ENCODE peak calls at places on chromosomes 11 and 22, in seven cellular contexts. D is spleen; V is IMR-90; Q is stomach; P is fibroblast of lung; K is cardiac muscle cell; X is effector memory CD4-positive, alpha-beta T cell. L is an unnamed sample.

GRCh38 chr22:29003975-29004646 is 57.5 kb downstream of the C22orf31 start:
- DNase-seq in K (no peak), P (no peak), D (no peak), V (no peak), Q (peak; percentile 55), X (no peak), L (no peak)

GRCh38 chr11:58574851-58575250 is 805 bp downstream of the LPXN start:
- DNase-seq in K (peak; percentile 34), V (peak; percentile 61), X (no peak), D (no peak), P (peak; percentile 76), Q (no peak), L (no peak)

GRCh38 chr11:69204246-69205124 is 48.8 kb downstream of the SMIM38 start:
- DNase-seq in D (peak; percentile 62), Q (no peak), P (no peak), K (no peak), V (no peak), X (no peak), L (no peak)

GRCh38 chr22:23180893-23181762 is 819 bp downstream of the BCR start:
- DNase-seq in D (peak; percentile 88), Q (no peak), K (no peak), X (no peak), P (no peak), V (no peak), L (no peak)

GRCh38 chr11:66316849-66317251 is at the start of gene CD248:
- DNase-seq in K (peak; percentile 94), D (peak; percentile 84), Q (no peak), V (peak; percentile 78), P (peak; percentile 66), X (no peak), L (no peak)

GRCh38 chr22:45163074-45163416 is 680 bp upstream of the NUP50 start:
- DNase-seq in Q (no peak), D (no peak), V (peak; percentile 54), K (peak; percentile 60), P (peak; percentile 49), X (no peak), L (peak; percentile 11)

GRCh38 chr22:47484960-47485571 is 722.6 kb downstream of the TBC1D22A start:
- DNase-seq in V (no peak), K (no peak), Q (no peak), X (no peak), P (no peak), D (no peak), L (no peak)

GRCh38 chr11:66637557-66638176 is 836 bp upstream of the RBM4 start:
- DNase-seq in Q (no peak), K (no peak), D (no peak), X (no peak), P (no peak), V (peak; percentile 46), L (no peak)

GRCh38 chr11:134638796-134639540 is 226.9 kb upstream of the B3GAT1 start:
- DNase-seq in V (no peak), Q (no peak), D (no peak), X (no peak), P (no peak), K (no peak), L (no peak)

GRCh38 chr11:100923555-100923954 is 206.1 kb downstream of the PGR start:
- DNase-seq in P (peak; percentile 65), D (no peak), Q (no peak), K (no peak), V (peak; percentile 63), X (no peak), L (no peak)

GRCh38 chr11:93519179-93519578 is 24.0 kb downstream of the SMCO4 start:
- DNase-seq in P (no peak), D (no peak), X (no peak), V (no peak), Q (no peak), K (no peak), L (no peak)

GRCh38 chr11:4044971-4045646 is 49.5 kb upstream of the RRM1 start:
- DNase-seq in V (no peak), D (no peak), K (peak; percentile 40), P (no peak), Q (no peak), X (no peak), L (no peak)

GRCh38 chr11:41039592-41039991 is 419.9 kb downstream of the LRRC4C start:
- DNase-seq in P (no peak), D (no peak), K (no peak), Q (no peak), V (no peak), X (no peak), L (no peak)

GRCh38 chr11:41047229-41047628 is 412.2 kb downstream of the LRRC4C start:
- DNase-seq in V (no peak), P (no peak), K (no peak), X (no peak), Q (no peak), D (no peak), L (no peak)

GRCh38 chr11:41040474-41040873 is 419.0 kb downstream of the LRRC4C start:
- DNase-seq in X (no peak), V (no peak), P (no peak), K (no peak), D (no peak), Q (no peak), L (no peak)

DNA sequence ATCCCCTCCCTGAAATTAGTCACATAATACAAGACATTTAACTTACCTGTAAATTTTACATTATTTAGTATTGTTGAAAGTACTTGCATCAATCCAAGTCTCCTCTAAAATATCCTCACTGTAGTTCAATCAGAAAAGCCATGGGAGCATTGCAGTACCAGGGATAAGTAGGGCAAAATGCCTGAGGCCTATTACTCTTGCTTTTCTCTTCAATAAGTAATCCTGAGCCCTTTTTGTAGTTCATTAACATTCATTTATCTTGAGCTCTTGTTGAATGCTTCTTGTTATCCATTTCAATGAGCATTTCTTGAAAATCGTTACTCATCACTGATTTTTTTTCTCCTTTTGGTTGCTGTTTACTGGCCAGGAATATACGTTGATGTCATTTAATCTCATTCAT is 414.7 kb downstream of the LRRC4C start:
- DNase-seq in Q (no peak), P (no peak), D (no peak), V (no peak), X (no peak), K (no peak), L (no peak)
- H3K9me3 ChIP-seq in Q (no peaks in the 10 kb centered on the region), P (no peaks in the 10 kb centered on the region), D (peaks cover 4% of the 10 kb centered on the region), V (peaks cover 3% of the 10 kb centered on the region), X (no peaks in the 10 kb centered on the region), K (no peaks in the 10 kb centered on the region), L (peaks cover 2% of the 10 kb centered on the region)

DNA sequence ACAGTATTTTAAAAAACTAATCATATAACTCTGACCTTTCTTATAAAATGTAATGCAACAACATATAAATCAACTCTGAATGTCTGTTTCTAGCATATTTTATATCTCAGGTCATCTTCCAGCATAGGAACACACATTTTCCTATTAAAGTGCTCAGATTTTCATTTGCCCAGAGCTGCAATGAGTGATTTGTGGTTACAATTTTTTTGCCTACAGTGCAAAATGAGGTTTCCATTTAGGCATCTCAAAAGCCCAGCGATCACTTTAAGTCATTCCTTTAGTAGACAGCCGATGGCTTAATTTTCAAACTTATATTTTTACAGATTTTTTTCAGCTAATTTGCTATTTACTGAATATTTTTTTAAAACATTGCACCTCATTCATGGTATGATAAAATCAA is 999 bp downstream of the LYVE1 start:
- DNase-seq in Q (no peak), D (no peak), X (no peak), V (no peak), K (no peak), P (no peak), L (no peak)
- H3K9me3 ChIP-seq in Q (no peaks in the 10 kb centered on the region), D (no peaks in the 10 kb centered on the region), X (no peaks in the 10 kb centered on the region), V (no peaks in the 10 kb centered on the region), K (no peaks in the 10 kb centered on the region), P (no peaks in the 10 kb centered on the region), L (no peaks in the 10 kb centered on the region)

DNA sequence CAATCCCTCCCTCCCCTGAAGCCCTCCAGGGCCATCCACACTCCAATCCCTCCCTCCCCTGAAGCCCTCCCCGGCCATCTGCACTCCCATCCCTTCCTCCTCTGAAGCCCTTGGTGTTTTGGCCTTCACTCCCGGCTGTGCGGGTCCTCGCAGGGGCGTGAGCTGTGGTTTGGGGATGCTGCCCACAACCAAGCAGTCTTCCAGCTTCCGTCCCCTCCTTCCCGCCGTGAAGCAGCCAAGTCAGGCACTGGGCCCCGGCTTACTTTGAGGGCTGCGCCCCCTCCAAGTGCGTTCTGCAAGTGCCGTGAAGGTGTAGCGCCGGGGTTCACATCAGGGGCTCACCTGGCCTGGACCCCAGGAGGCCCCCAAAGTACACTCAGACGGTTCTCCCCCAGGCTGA is 335.9 kb downstream of the BRD1 start:
- DNase-seq in D (no peak), P (no peak), Q (no peak), X (no peak), K (no peak), V (no peak), L (no peak)
- H3K9me3 ChIP-seq in D (peaks cover 4% of the 10 kb centered on the region), P (no peaks in the 10 kb centered on the region), Q (peaks cover 6% of the 10 kb centered on the region), X (no peaks in the 10 kb centered on the region), K (no peaks in the 10 kb centered on the region), V (peaks cover 45% of the 10 kb centered on the region), L (no peaks in the 10 kb centered on the region)

DNA sequence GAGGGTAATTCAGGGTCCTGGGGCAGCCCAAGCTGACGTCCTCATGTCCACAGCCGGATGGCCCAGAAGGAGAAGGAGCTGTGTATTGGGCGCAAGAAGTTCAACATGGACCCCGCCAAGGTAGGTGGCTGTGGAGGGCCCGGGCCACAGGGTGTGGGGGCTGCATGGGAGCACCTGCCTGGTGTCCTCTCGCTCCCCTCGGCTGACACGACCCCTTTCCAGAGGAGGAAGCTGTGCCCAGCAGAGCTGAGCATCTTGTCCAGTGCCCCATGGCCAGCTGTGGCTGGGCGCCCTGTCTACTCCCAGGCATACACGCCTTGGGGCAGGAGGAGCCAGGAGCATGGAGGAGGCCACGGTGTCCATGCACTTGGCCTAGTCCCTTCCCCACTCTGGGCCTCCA is 13.6 kb downstream of the CYTH4 start:
- DNase-seq in D (no peak), X (no peak), V (no peak), Q (no peak), K (no peak), P (no peak), L (no peak)
- H3K9me3 ChIP-seq in D (no peaks in the 10 kb centered on the region), X (peaks cover 4% of the 10 kb centered on the region), V (peaks cover 3% of the 10 kb centered on the region), Q (no peaks in the 10 kb centered on the region), K (no peaks in the 10 kb centered on the region), P (no peaks in the 10 kb centered on the region), L (no peaks in the 10 kb centered on the region)

DNA sequence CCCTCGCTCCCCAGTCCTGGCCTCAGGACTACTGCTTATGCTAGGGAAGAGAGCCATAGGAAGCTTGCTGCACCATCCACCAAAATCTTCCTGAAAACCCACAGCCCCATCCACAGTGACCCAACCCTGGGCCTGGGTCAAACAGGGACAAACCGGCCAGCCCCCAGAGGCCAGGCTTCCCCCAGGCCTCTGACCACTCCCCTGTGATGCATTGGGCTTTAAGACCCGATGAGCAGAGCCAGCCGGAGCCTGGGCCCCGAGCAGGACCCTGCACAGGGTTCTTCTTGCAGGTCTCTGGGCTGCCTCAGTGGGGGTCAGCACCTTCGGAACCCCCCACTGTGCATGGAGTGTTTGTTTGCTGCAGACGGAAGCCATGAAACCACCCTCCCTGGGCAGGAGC is 583.7 kb downstream of the BRD1 start:
- DNase-seq in X (no peak), K (no peak), P (no peak), Q (no peak), D (peak; percentile 38), V (no peak), L (no peak)
- H3K9me3 ChIP-seq in X (no peaks in the 10 kb centered on the region), K (no peaks in the 10 kb centered on the region), P (no peaks in the 10 kb centered on the region), Q (peaks cover 10% of the 10 kb centered on the region), D (no peaks in the 10 kb centered on the region), V (peaks cover 57% of the 10 kb centered on the region), L (no peaks in the 10 kb centered on the region)